ENCODE peak calls at places on chromosomes 16 and 17, in six cellular contexts. B is H7; O is COR-L47; M is stimulated activated CD4-positive, alpha-beta T cell treated with anti-CD3 and anti-CD28 coated beads, Interleukin-15, amount 100 ng/mL, for 1 hour; C is Right ventricle myocardium inferior; I is CD8-positive, alpha-beta memory T cell. X is an unnamed sample.

GRCh38 chr17:49977463-49978389 is 8.7 kb downstream of the DLX4 start:
- DNase-seq in B (peak), O (no peak), M (no peak), C (peak), I (no peak), X (no peak)

GRCh38 chr17:13393841-13394710 is 207.7 kb downstream of the HS3ST3A1 start:
- DNase-seq in B (no peak), O (no peak), M (no peak), C (no peak), I (no peak), X (no peak)

GRCh38 chr16:24146523-24146922 is 109.6 kb upstream of the CACNG3 start:
- DNase-seq in B (no peak), O (no peak), M (no peak), C (peak), I (no peak), X (no peak)

GRCh38 chr17:31008374-31009035 is 37.7 kb downstream of the RNF135 start:
- DNase-seq in B (peak), O (peak), M (peak), C (peak), I (peak), X (peak)

GRCh38 chr16:66295761-66296546 is 70.5 kb upstream of the CDH5 start:
- DNase-seq in B (no peak), O (no peak), M (no peak), C (no peak), I (no peak), X (no peak)

GRCh38 chr16:383326-384020 is 1.7 kb upstream of the PGAP6 start:
- DNase-seq in B (peak), O (no peak), M (no peak), C (peak), I (peak), X (peak)

GRCh38 chr17:17347956-17348871 is 45.0 kb downstream of the NT5M start:
- DNase-seq in B (no peak), O (no peak), M (no peak), C (peak), I (no peak), X (no peak)

GRCh38 chr16:28184625-28185024 is 27.1 kb downstream of the XPO6 start:
- DNase-seq in B (no peak), O (no peak), M (no peak), C (no peak), I (no peak), X (no peak)

GRCh38 chr17:42578282-42578869 is 847 bp upstream of the PSMC3IP start:
- DNase-seq in B (peak), O (peak), M (peak), C (peak), I (peak), X (peak)

GRCh38 chr17:67575325-67575724 is 142.4 kb upstream of the NOL11 start:
- DNase-seq in B (no peak), O (peak), M (no peak), C (no peak), I (no peak), X (no peak)

GRCh38 chr16:75105306-75106061 is 11.1 kb downstream of the LDHD start:
- DNase-seq in B (peak), O (no peak), M (no peak), C (peak), I (no peak), X (no peak)

GRCh38 chr16:72962347-72962746 is 85.6 kb downstream of the ZFHX3 start:
- DNase-seq in B (no peak), O (no peak), M (no peak), C (no peak), I (no peak), X (no peak)

GRCh38 chr17:68603663-68604062 is 2.5 kb upstream of the FAM20A start:
- DNase-seq in B (no peak), O (no peak), M (no peak), C (no peak), I (no peak), X (no peak)

GRCh38 chr16:57357330-57358151 is 1.0 kb upstream of the CCL22 start:
- DNase-seq in B (no peak), O (no peak), M (no peak), C (no peak), I (no peak), X (no peak)